ENCODE peak calls at places on chromosomes 3 and 15, in ten cellular contexts. D is fibroblast of lung, E is adrenal gland, J is GM23338, C is body of pancreas, O is psoas muscle, P is PC-9, Z is Karpas-422, K is cardiac muscle cell, B is H1. M is an unnamed sample.

GRCh38 chr15:42737529-42738328 is 801 bp upstream of the CDAN1 start:
- DNase-seq in O (no peak), Z (peak; percentile 66), B (no peak), P (no peak), J (no peak), C (no peak), K (no peak), D (no peak), E (peak; percentile 49), M (no peak)

GRCh38 chr3:177512945-177513671 is 315.8 kb upstream of the TBL1XR1 start:
- DNase-seq in C (no peak), K (no peak), O (no peak), B (no peak), P (no peak), J (no peak), E (no peak), Z (no peak), D (no peak), M (no peak)

GRCh38 chr3:116135462-116135861 is 309.8 kb downstream of the LSAMP start:
- DNase-seq in O (peak; percentile 52), B (no peak), C (peak; percentile 21), E (peak; percentile 91), Z (no peak), P (no peak), J (no peak), D (peak; percentile 96), K (peak; percentile 53), M (no peak)

GRCh38 chr3:22319446-22319845 is 568.4 kb upstream of the ZNF385D start:
- DNase-seq in J (no peak), P (no peak), E (no peak), O (no peak), C (no peak), D (peak; percentile 2), B (no peak), Z (no peak), K (no peak), M (no peak)

GRCh38 chr3:112136959-112137693 is 4.1 kb upstream of the GCSAM start:
- DNase-seq in K (peak; percentile 62), C (no peak), E (no peak), J (peak; percentile 86), D (peak; percentile 28), B (peak; percentile 27), P (peak; percentile 61), O (no peak), Z (peak; percentile 89), M (peak; percentile 54)

GRCh38 chr15:39110746-39111145 is 470.1 kb upstream of the THBS1 start:
- DNase-seq in Z (no peak), K (no peak), J (no peak), O (no peak), B (no peak), P (no peak), E (no peak), C (no peak), D (peak; percentile 36), M (no peak)

GRCh38 chr3:146163584-146163983 is 2.6 kb upstream of the PLOD2 start:
- DNase-seq in E (no peak), K (no peak), P (peak; percentile 86), D (peak; percentile 97), O (no peak), C (no peak), Z (no peak), J (no peak), B (no peak), M (no peak)

GRCh38 chr15:33094336-33094735 is 100.2 kb downstream of the FMN1 start:
- DNase-seq in O (no peak), C (no peak), E (no peak), J (no peak), K (peak; percentile 60), B (no peak), D (peak; percentile 60), P (no peak), Z (no peak), M (no peak)

GRCh38 chr15:63946524-63947065 is 99.7 kb downstream of the DAPK2 start:
- DNase-seq in B (no peak), C (no peak), E (peak; percentile 35), P (no peak), Z (no peak), D (no peak), O (no peak), J (no peak), K (no peak), M (no peak)

GRCh38 chr3:10816019-10816862 is at the start of gene SLC6A11:
- DNase-seq in Z (no peak), C (peak; percentile 26), B (no peak), O (no peak), D (no peak), E (no peak), P (no peak), K (peak; percentile 46), J (peak; percentile 70), M (no peak)

GRCh38 chr3:10816863-10817253 is 830 bp downstream of the SLC6A11 start:
- DNase-seq in P (no peak), J (no peak), B (no peak), O (no peak), C (no peak), Z (no peak), K (no peak), E (no peak), D (no peak), M (no peak)

GRCh38 chr3:10814623-10815022 is 1.4 kb upstream of the SLC6A11 start:
- DNase-seq in O (no peak), C (no peak), Z (no peak), P (no peak), J (no peak), E (no peak), K (no peak), B (no peak), D (no peak), M (no peak)

GRCh38 chr3:10815487-10815886 is 541 bp upstream of the SLC6A11 start:
- DNase-seq in O (no peak), B (no peak), E (no peak), C (no peak), P (no peak), D (no peak), Z (no peak), K (no peak), J (no peak), M (no peak)

DNA sequence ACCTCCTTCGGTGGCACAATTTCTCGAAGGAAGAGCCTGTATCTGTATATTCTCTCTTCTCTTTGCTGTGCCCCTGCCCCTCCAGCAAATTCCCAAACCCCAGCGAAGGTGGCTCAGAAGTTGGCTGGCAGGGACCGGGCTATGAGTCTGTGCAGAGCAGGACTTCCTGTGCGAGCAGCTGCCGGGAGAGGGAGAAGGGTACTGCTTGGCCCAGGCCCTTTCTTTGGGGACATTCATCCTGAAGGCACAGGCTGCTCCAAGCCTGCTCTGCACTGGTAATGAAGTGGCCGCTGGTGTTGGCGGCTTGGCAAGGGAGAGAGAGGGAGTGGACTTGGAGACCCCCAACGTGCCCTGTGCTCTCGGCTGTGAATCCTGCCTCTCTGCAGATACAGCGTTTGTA is 1.5 kb downstream of the SLC6A11 start:
- DNase-seq in J (no peak), C (no peak), Z (no peak), B (no peak), E (no peak), D (no peak), P (no peak), K (no peak), O (no peak), M (no peak)
- H3K36me3 ChIP-seq in J (no peaks in the 10 kb centered on the region), C (no peaks in the 10 kb centered on the region), Z (no peaks in the 10 kb centered on the region), B (no peaks in the 10 kb centered on the region), E (no peaks in the 10 kb centered on the region), D (no peaks in the 10 kb centered on the region), P (no peaks in the 10 kb centered on the region), K (no peaks in the 10 kb centered on the region), O (no peaks in the 10 kb centered on the region), M (no peaks in the 10 kb centered on the region)

GRCh38 chr3:50257990-50258389 is 11.0 kb upstream of the SEMA3B start:
- DNase-seq in D (no peak), B (no peak), Z (no peak), K (no peak), P (no peak), E (no peak), J (no peak), C (no peak), O (no peak), M (no peak)

GRCh38 chr3:50260942-50261441 is 8.0 kb upstream of the SEMA3B start:
- DNase-seq in K (no peak), C (no peak), B (no peak), E (no peak), J (no peak), P (no peak), Z (no peak), O (no peak), D (no peak), M (peak; percentile 66)

GRCh38 chr3:50258979-50259378 is 10.0 kb upstream of the SEMA3B start:
- DNase-seq in O (no peak), Z (no peak), B (no peak), E (no peak), P (no peak), J (no peak), K (no peak), D (no peak), C (no peak), M (peak; percentile 40)

GRCh38 chr3:50260027-50260941 is 8.7 kb upstream of the SEMA3B start:
- DNase-seq in D (peak; percentile 84), K (peak; percentile 95), J (peak; percentile 93), P (peak; percentile 73), Z (peak; percentile 94), E (peak; percentile 97), O (peak; percentile 96), C (peak; percentile 96), B (no peak), M (peak; percentile 95)

DNA sequence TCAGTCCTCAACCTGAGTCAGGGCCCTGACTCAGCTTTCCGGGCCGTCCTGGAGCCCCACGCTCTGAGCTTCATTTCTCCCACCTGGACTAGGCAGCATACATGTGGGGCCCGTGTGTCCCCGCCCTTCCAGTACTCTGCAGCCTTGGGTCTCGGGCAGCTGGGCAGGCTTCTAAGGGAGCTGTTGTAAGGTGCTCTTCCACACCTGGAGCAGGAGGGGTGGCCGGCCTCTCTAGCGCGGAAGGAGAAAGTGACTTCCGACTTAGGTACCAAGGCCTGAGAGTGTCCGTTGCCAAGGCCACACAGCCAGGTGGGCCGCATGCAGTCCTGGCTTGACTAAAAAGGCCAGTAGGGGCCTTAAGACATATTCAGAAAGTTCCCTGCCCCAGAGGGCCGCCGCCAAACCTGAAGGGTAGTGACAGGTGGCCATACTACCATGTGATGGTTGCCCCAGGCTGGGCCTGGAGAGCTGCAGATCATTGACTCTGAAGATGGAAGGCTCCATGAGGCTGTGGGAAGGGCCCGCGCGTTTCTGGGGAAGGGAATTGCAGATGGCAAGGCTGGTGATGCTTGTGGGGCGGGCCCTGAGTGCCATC is 9.4 kb upstream of the SEMA3B start:
- DNase-seq in E (no peak), O (no peak), D (no peak), P (no peak), B (no peak), K (no peak), J (no peak), C (no peak), Z (no peak), M (peak; percentile 88)
- H3K4me3 ChIP-seq in E (no peak overlapping the region), O (peak overlapping the region; percentile 80), D (no peak overlapping the region), P (peak overlapping the region; percentile 60), B (no peak overlapping the region), K (no peak overlapping the region), J (peak overlapping the region; percentile 77), C (no peak overlapping the region), Z (peak overlapping the region; percentile 62), M (peak overlapping the region; percentile 57)

GRCh38 chr15:56950979-56951378 is 32.5 kb downstream of the TCF12 start:
- DNase-seq in K (no peak), P (no peak), O (no peak), C (no peak), J (no peak), B (no peak), Z (no peak), D (no peak), E (no peak), M (no peak)
- H3K36me3 ChIP-seq in K (peaks cover 3% of the 10 kb centered on the region), P (no peaks in the 10 kb centered on the region), O (no peaks in the 10 kb centered on the region), C (no peaks in the 10 kb centered on the region), J (no peaks in the 10 kb centered on the region), B (no peaks in the 10 kb centered on the region), Z (peaks cover 19% of the 10 kb centered on the region), D (no peaks in the 10 kb centered on the region), E (no peaks in the 10 kb centered on the region), M (peaks cover 9% of the 10 kb centered on the region)

GRCh38 chr3:160829486-160830009 is 73.5 kb downstream of the PPM1L start:
- DNase-seq in C (no peak), B (no peak), E (no peak), P (no peak), J (no peak), D (no peak), K (no peak), O (no peak), Z (no peak), M (no peak)
- H3K4me3 ChIP-seq in C (no peak overlapping the region), B (no peak overlapping the region), E (no peak overlapping the region), P (no peak overlapping the region), J (no peak overlapping the region), D (no peak overlapping the region), K (no peak overlapping the region), O (no peak overlapping the region), Z (no peak overlapping the region), M (no peak overlapping the region)